ENCODE peak calls at places on chromosomes 16 and 17, in five cellular contexts. B, I, G, J and N are unnamed samples.

GRCh38 chr17:75079023-75079373 is 8.8 kb upstream of the SLC16A5 start:
- DNase-seq in B (no peak), I (no peak), G (no peak), J (no peak), N (no peak)

GRCh38 chr17:82985436-82985820 is 94.0 kb upstream of the METRNL start:
- DNase-seq in B (no peak), I (no peak), G (no peak), J (no peak), N (no peak)

GRCh38 chr17:4426499-4427208 is 7.1 kb upstream of the SPNS3 start:
- DNase-seq in B (no peak), I (no peak), G (no peak), J (no peak), N (no peak)

GRCh38 chr17:46144246-46144645 is 49.0 kb downstream of the KANSL1 start:
- DNase-seq in B (no peak), I (no peak), G (no peak), J (no peak), N (no peak)

GRCh38 chr17:83029571-83029970 is 49.8 kb upstream of the METRNL start:
- DNase-seq in B (no peak), I (no peak), G (no peak), J (no peak), N (no peak)

GRCh38 chr16:80274576-80275191 is 266.1 kb upstream of the DYNLRB2 start:
- DNase-seq in B (no peak), I (no peak), G (peak; percentile 58), J (no peak), N (no peak)

GRCh38 chr17:32483451-32484019 is 3.3 kb upstream of the CDK5R1 start:
- DNase-seq in B (peak; percentile 69), I (peak; percentile 37), G (no peak), J (no peak), N (no peak)

GRCh38 chr17:9999948-10000695 is 95.1 kb upstream of the RCVRN start:
- DNase-seq in B (no peak), I (no peak), G (no peak), J (no peak), N (no peak)